ENCODE peak calls at places on chromosomes 7 and 10, in seven cellular contexts. A is stimulated activated CD4-positive, alpha-beta T cell treated with anti-CD3 and anti-CD28 coated beads, Interleukin-2, amount 100 ng/mL, for 24 hours; T is BJ; L is activated CD8-positive, alpha-beta memory T cell treated with anti-CD3 and anti-CD28 coated beads, Interleukin-2, amount 50 U/mL, for 48 hours; I is glomerular endothelial cell; O is DMS53; K is caudate nucleus. S is an unnamed sample.

GRCh38 chr7:39453743-39454355 is 112.4 kb upstream of the YAE1 start:
- DNase-seq in A (peak), T (no peak), L (peak), I (peak), O (peak), K (no peak), S (peak)

GRCh38 chr10:1413823-1414222 is 323.5 kb downstream of the ADARB2 start:
- DNase-seq in A (no peak), T (no peak), L (no peak), I (no peak), O (no peak), K (no peak), S (no peak)

GRCh38 chr10:23343591-23344225 is 889 bp downstream of the C10orf67 start:
- DNase-seq in A (peak), T (no peak), L (peak), I (no peak), O (peak), K (peak), S (peak)

GRCh38 chr10:123855013-123855684 is 36.5 kb downstream of the CPXM2 start:
- DNase-seq in A (no peak), T (peak), L (no peak), I (no peak), O (no peak), K (no peak), S (no peak)

GRCh38 chr7:106369816-106370215 is 85.0 kb upstream of the NAMPT start:
- DNase-seq in A (no peak), T (no peak), L (no peak), I (no peak), O (no peak), K (no peak), S (no peak)

GRCh38 chr7:157391036-157391710 is 54.4 kb downstream of the DNAJB6 start:
- DNase-seq in A (no peak), T (no peak), L (peak), I (no peak), O (no peak), K (no peak), S (no peak)

GRCh38 chr10:124745678-124746077 is 1.5 kb upstream of the FAM53B start:
- DNase-seq in A (no peak), T (no peak), L (no peak), I (no peak), O (peak), K (no peak), S (peak)

GRCh38 chr7:100585511-100586265 is at the start of gene LRCH4:
- DNase-seq in A (peak), T (no peak), L (peak), I (no peak), O (peak), K (no peak), S (peak)

GRCh38 chr7:84372155-84372621 is 177.6 kb upstream of the SEMA3A start:
- DNase-seq in A (no peak), T (peak), L (no peak), I (no peak), O (peak), K (no peak), S (no peak)

GRCh38 chr10:132663666-132664365 is 122.1 kb downstream of the NKX6-2 start:
- DNase-seq in A (no peak), T (no peak), L (no peak), I (no peak), O (no peak), K (no peak), S (no peak)

GRCh38 chr10:20976891-20977684 is 80.0 kb upstream of the NEBL start:
- DNase-seq in A (no peak), T (no peak), L (no peak), I (no peak), O (no peak), K (no peak), S (no peak)

GRCh38 chr10:73788864-73789658 is 3.7 kb downstream of the ZSWIM8 start:
- DNase-seq in A (no peak), T (no peak), L (no peak), I (no peak), O (no peak), K (no peak), S (no peak)

GRCh38 chr10:96345250-96345649 is 13.6 kb downstream of the OPALIN start:
- DNase-seq in A (no peak), T (no peak), L (no peak), I (no peak), O (no peak), K (no peak), S (no peak)

GRCh38 chr7:102837802-102838201 is 75.0 kb upstream of the LRRC17 start:
- DNase-seq in A (no peak), T (no peak), L (no peak), I (no peak), O (no peak), K (no peak), S (no peak)

GRCh38 chr10:60848126-60848525 is 69.8 kb downstream of the CDK1 start:
- DNase-seq in A (no peak), T (peak), L (no peak), I (peak), O (peak), K (no peak), S (no peak)

GRCh38 chr7:90474284-90475210 is 5.1 kb downstream of the PTTG1IP2 start:
- DNase-seq in A (no peak), T (peak), L (no peak), I (peak), O (no peak), K (no peak), S (no peak)

GRCh38 chr7:158439035-158439434 is 148.6 kb downstream of the PTPRN2 start:
- DNase-seq in A (no peak), T (no peak), L (no peak), I (no peak), O (no peak), K (no peak), S (no peak)

GRCh38 chr7:105808703-105809590 is 67.5 kb downstream of the ATXN7L1 start:
- DNase-seq in A (peak), T (no peak), L (peak), I (peak), O (peak), K (no peak), S (peak)

GRCh38 chr10:114551310-114551972 is 106.6 kb downstream of the ABLIM1 start:
- DNase-seq in A (no peak), T (no peak), L (no peak), I (peak), O (peak), K (no peak), S (no peak)

GRCh38 chr10:26733750-26734568 is 36.5 kb downstream of the PDSS1 start:
- DNase-seq in A (no peak), T (no peak), L (no peak), I (no peak), O (peak), K (no peak), S (no peak)

GRCh38 chr10:105148921-105149320 is 507.8 kb downstream of the SORCS3 start:
- DNase-seq in A (no peak), T (no peak), L (no peak), I (no peak), O (no peak), K (no peak), S (no peak)

GRCh38 chr10:62805139-62806092 is 896 bp downstream of the ADO start:
- DNase-seq in A (peak), T (no peak), L (peak), I (no peak), O (peak), K (no peak), S (no peak)

GRCh38 chr10:88091490-88092061 is 228.2 kb downstream of the PTEN start:
- DNase-seq in A (peak), T (no peak), L (peak), I (no peak), O (no peak), K (no peak), S (peak)

GRCh38 chr10:22652988-22653431 is 61.4 kb downstream of the PIP4K2A start:
- DNase-seq in A (peak), T (no peak), L (no peak), I (no peak), O (no peak), K (no peak), S (peak)

GRCh38 chr10:104297697-104298660 is 29.0 kb downstream of the GSTO2 start:
- DNase-seq in A (no peak), T (peak), L (peak), I (no peak), O (peak), K (no peak), S (no peak)

GRCh38 chr10:89937494-89937893 is 236.1 kb downstream of the KIF20B start:
- DNase-seq in A (no peak), T (no peak), L (no peak), I (no peak), O (no peak), K (no peak), S (no peak)

GRCh38 chr7:139566075-139566474 is 42.6 kb downstream of the CLEC2L start:
- DNase-seq in A (no peak), T (no peak), L (peak), I (no peak), O (no peak), K (no peak), S (no peak)

GRCh38 chr10:123381271-123381670 is 227.1 kb downstream of the BUB3 start:
- DNase-seq in A (no peak), T (no peak), L (no peak), I (no peak), O (no peak), K (no peak), S (no peak)

GRCh38 chr10:127243490-127244272 is 47.3 kb upstream of the INSYN2A start:
- DNase-seq in A (no peak), T (no peak), L (peak), I (peak), O (peak), K (no peak), S (no peak)

GRCh38 chr10:29784175-29784773 is 149.5 kb upstream of the SVIL start:
- DNase-seq in A (no peak), T (peak), L (no peak), I (peak), O (peak), K (no peak), S (no peak)

S was measured in central memory CD4-positive, alpha-beta T cell.